ENCODE peak calls at places on chromosomes 13 and 19, in six cellular contexts. C is GM12891; Y is NCI-H1092 treated with DMSO at 0.1 percent for 48 hours; R is DMS153; F is activated CD8-positive, alpha-beta memory T cell treated with anti-CD3 and anti-CD28 coated beads for 1 hour; N is NCI-H1105. T is an unnamed sample.

GRCh38 chr13:73325351-73326214 is 266.8 kb downstream of the KLF5 start:
- DNase-seq in C (no peak), R (no peak), F (no peak), Y (no peak), N (no peak), T (no peak)

GRCh38 chr19:17777840-17778620 is 16.9 kb upstream of the B3GNT3 start:
- DNase-seq in F (peak; percentile 19), N (no peak), R (peak; percentile 60), C (peak; percentile 65), Y (no peak), T (peak; percentile 58)

GRCh38 chr13:30111810-30112209 is 195.5 kb downstream of the KATNAL1 start:
- DNase-seq in N (no peak), F (no peak), C (no peak), Y (no peak), R (no peak), T (no peak)

GRCh38 chr13:79361299-79361698 is 44.8 kb downstream of the RBM26 start:
- DNase-seq in N (no peak), F (no peak), C (no peak), Y (no peak), R (no peak), T (no peak)

GRCh38 chr13:35309711-35310110 is 166.8 kb downstream of the MAB21L1 start:
- DNase-seq in C (no peak), F (no peak), N (no peak), R (no peak), Y (no peak), T (no peak)

GRCh38 chr13:45219938-45220375 is 19.1 kb upstream of the KCTD4 start:
- DNase-seq in Y (no peak), C (no peak), F (no peak), N (no peak), R (peak; percentile 69), T (no peak)

GRCh38 chr13:106161186-106161585 is 374.3 kb downstream of the EFNB2 start:
- DNase-seq in F (no peak), C (no peak), Y (no peak), R (no peak), N (no peak), T (no peak)

GRCh38 chr13:42946927-42947326 is 45.1 kb downstream of the EPSTI1 start:
- DNase-seq in C (no peak), F (no peak), N (no peak), Y (no peak), R (no peak), T (no peak)

GRCh38 chr13:73465629-73465974 is 406.8 kb downstream of the KLF5 start:
- DNase-seq in C (no peak), R (no peak), F (no peak), Y (no peak), N (no peak), T (no peak)

T was measured in GM13977.